ENCODE peak calls at places on chromosomes 11 and 22, in four cellular contexts. H is stimulated activated naive CD4-positive, alpha-beta T cell; K is cardiac fibroblast; D is activated CD4-positive, alpha-beta T cell treated with anti-CD3 and anti-CD28 coated beads, Interleukin-2, amount 10 ng/mL, durations not matched to agents 7 days and 5 days. Q is an unnamed sample.

GRCh38 chr22:41508770-41509170 is 35.5 kb downstream of the POLR3H start:
- DNase-seq in H (no peak), K (no peak), D (no peak), Q (no peak)

GRCh38 chr11:69674886-69675714 is at the start of gene LTO1:
- DNase-seq in H (peak; percentile 91), K (peak; percentile 98), D (peak; percentile 94), Q (peak; percentile 94)

GRCh38 chr11:20351870-20352269 is 11.6 kb upstream of the HTATIP2 start:
- DNase-seq in D (peak; percentile 11), H (no peak), K (no peak), Q (no peak)

GRCh38 chr11:119350302-119350701 is 3.8 kb upstream of the MFRP start:
- DNase-seq in K (no peak), D (no peak), H (no peak), Q (no peak)

GRCh38 chr11:134257101-134257500 is 3.7 kb downstream of the ACAD8 start:
- DNase-seq in K (no peak), D (no peak), H (no peak), Q (no peak)

GRCh38 chr11:66595245-66595904 is 2.4 kb downstream of the CCS start:
- DNase-seq in H (no peak), D (no peak), K (peak; percentile 95), Q (no peak)

GRCh38 chr22:27461470-27461869 is 340.1 kb downstream of the MN1 start:
- DNase-seq in H (no peak), K (peak; percentile 75), D (no peak), Q (no peak)

GRCh38 chr22:28759861-28760560 is 12.5 kb upstream of the CCDC117 start:
- DNase-seq in H (no peak), K (no peak), D (no peak), Q (no peak)

GRCh38 chr11:64036081-64037026 is 623 bp downstream of the FLRT1 start:
- DNase-seq in H (no peak), K (peak; percentile 29), D (no peak), Q (no peak)

GRCh38 chr11:15157181-15157580 is 42.5 kb downstream of the INSC start:
- DNase-seq in H (no peak), D (no peak), K (peak; percentile 43), Q (no peak)

GRCh38 chr11:45224766-45225165 is 61.4 kb downstream of the SYT13 start:
- DNase-seq in H (no peak), D (no peak), K (no peak), Q (no peak)

GRCh38 chr11:78138281-78138680 is 1.1 kb downstream of the ALG8 start:
- DNase-seq in K (no peak), H (no peak), D (no peak), Q (no peak)

GRCh38 chr11:44893250-44894216 is 57.1 kb downstream of the TP53I11 start:
- DNase-seq in K (no peak), D (no peak), H (no peak), Q (no peak)

GRCh38 chr11:2591805-2592204 is 108.0 kb downstream of the KCNQ1OT1 start:
- DNase-seq in H (no peak), K (no peak), D (no peak), Q (no peak)